ENCODE peak calls at places on chromosomes 16 and 17, in six cellular contexts. Y, I, D, L, V and J are unnamed samples.

GRCh38 chr17:42120161-42121065 is 754 bp downstream of the KAT2A start:
- DNase-seq in Y (no peak), I (no peak), D (peak; percentile 82), L (no peak), V (no peak), J (no peak)

GRCh38 chr16:69182730-69183416 is 4.1 kb upstream of the SNTB2 start:
- DNase-seq in Y (no peak), I (no peak), D (no peak), L (no peak), V (no peak), J (no peak)

GRCh38 chr17:81163703-81164413 is 1.4 kb upstream of the PVALEF start:
- DNase-seq in Y (no peak), I (no peak), D (no peak), L (no peak), V (no peak), J (no peak)

GRCh38 chr17:8991514-8992285 is 26.2 kb upstream of the PIK3R5 start:
- DNase-seq in Y (peak; percentile 70), I (no peak), D (peak; percentile 62), L (peak; percentile 85), V (peak; percentile 49), J (peak; percentile 63)

GRCh38 chr17:1490643-1491405 is 1.7 kb downstream of the MYO1C start:
- DNase-seq in Y (peak; percentile 68), I (no peak), D (peak; percentile 80), L (peak; percentile 81), V (peak; percentile 39), J (peak; percentile 52)

GRCh38 chr16:12229759-12230594 is 253.4 kb downstream of the SNX29 start:
- DNase-seq in Y (no peak), I (no peak), D (no peak), L (no peak), V (peak; percentile 25), J (peak; percentile 22)

GRCh38 chr16:58462997-58463891 is 36.7 kb upstream of the NDRG4 start:
- DNase-seq in Y (no peak), I (no peak), D (no peak), L (no peak), V (no peak), J (no peak)

GRCh38 chr16:23064642-23065041 is 84.6 kb downstream of the USP31 start:
- DNase-seq in Y (no peak), I (no peak), D (no peak), L (no peak), V (no peak), J (no peak)

GRCh38 chr17:4485676-4486646 is 12.7 kb upstream of the SPNS2 start:
- DNase-seq in Y (no peak), I (no peak), D (no peak), L (no peak), V (no peak), J (no peak)

GRCh38 chr16:88086571-88087516 is 135.6 kb downstream of the BANP start:
- DNase-seq in Y (no peak), I (no peak), D (no peak), L (no peak), V (no peak), J (no peak)

GRCh38 chr17:40063034-40063765 is 435 bp downstream of the THRA start:
- DNase-seq in Y (peak; percentile 51), I (no peak), D (no peak), L (no peak), V (no peak), J (peak; percentile 35)

GRCh38 chr16:65384441-65384840 is 262.6 kb upstream of the CDH11 start:
- DNase-seq in Y (no peak), I (no peak), D (no peak), L (no peak), V (peak; percentile 8), J (no peak)

GRCh38 chr16:69412287-69412686 is 12.1 kb upstream of the CYB5B start:
- DNase-seq in Y (no peak), I (no peak), D (no peak), L (no peak), V (peak; percentile 93), J (peak; percentile 49)

GRCh38 chr17:67218385-67218950 is 26.5 kb downstream of the HELZ start:
- DNase-seq in Y (no peak), I (no peak), D (no peak), L (no peak), V (peak; percentile 71), J (no peak)

GRCh38 chr17:77365584-77366186 is 224.9 kb downstream of the SEC14L1 start:
- DNase-seq in Y (peak; percentile 79), I (no peak), D (peak; percentile 80), L (peak; percentile 92), V (peak; percentile 92), J (peak; percentile 77)

GRCh38 chr16:28986492-28986891 is 1.6 kb downstream of the LAT start:
- DNase-seq in Y (no peak), I (no peak), D (no peak), L (no peak), V (no peak), J (no peak)

GRCh38 chr17:2396568-2397246 is 4.2 kb downstream of the MNT start:
- DNase-seq in Y (peak; percentile 93), I (no peak), D (peak; percentile 86), L (peak; percentile 98), V (peak; percentile 99), J (peak; percentile 98)

GRCh38 chr16:407253-407652 is 5.6 kb downstream of the DECR2 start:
- DNase-seq in Y (no peak), I (no peak), D (no peak), L (no peak), V (no peak), J (no peak)

GRCh38 chr16:405548-406506 is 4.1 kb downstream of the DECR2 start:
- DNase-seq in Y (no peak), I (no peak), D (no peak), L (no peak), V (no peak), J (no peak)

GRCh38 chr16:401468-402348 is at the start of gene DECR2:
- DNase-seq in Y (peak; percentile 99), I (peak; percentile 95), D (peak; percentile 80), L (peak; percentile 97), V (peak; percentile 83), J (peak; percentile 89)

GRCh38 chr16:400061-400540 is 1.6 kb upstream of the DECR2 start:
- DNase-seq in Y (no peak), I (no peak), D (no peak), L (no peak), V (no peak), J (no peak)

DNA sequence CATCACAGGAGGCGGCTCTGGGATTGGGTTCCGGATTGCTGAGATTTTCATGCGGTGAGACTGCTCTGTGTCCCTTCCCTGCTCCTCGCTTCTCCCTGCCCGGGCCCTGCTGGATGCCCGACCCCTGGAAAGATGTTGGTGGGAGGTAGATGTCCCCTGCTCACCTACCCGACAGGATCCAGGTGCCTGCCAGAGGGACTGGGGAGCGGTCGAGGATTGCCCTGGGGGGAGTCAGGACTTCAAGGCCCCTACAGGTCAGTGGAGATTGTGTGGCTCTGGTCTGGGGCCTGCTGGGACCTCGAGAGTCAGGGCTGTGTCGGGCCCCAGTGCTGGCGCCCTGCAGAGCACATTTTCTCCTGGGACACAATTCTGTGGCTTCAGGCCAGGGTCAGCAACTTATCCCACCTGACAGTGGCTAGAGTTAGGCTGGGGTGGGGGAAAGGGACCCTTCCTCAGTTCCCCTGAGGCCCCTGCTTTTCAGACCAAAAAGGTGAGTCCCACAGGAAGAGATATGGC is 3.3 kb downstream of the DECR2 start:
- DNase-seq in Y (no peak), I (no peak), D (no peak), L (no peak), V (no peak), J (no peak)
- TF ChIP-seq CTCF in Y (no peak), I (no peak), D (no peak), L (no peak), V (no peak), J (no peak)

GRCh38 chr16:2603165-2604015 is 65.6 kb downstream of the PDPK1 start:
- DNase-seq in Y (peak; percentile 95), I (peak; percentile 94), D (peak; percentile 99), L (peak; percentile 97), V (peak; percentile 96), J (peak; percentile 96)
- TF ChIP-seq CTCF in Y (no peak), I (peak; percentile 50), D (no peak), L (no peak), V (no peak), J (no peak)

DNA sequence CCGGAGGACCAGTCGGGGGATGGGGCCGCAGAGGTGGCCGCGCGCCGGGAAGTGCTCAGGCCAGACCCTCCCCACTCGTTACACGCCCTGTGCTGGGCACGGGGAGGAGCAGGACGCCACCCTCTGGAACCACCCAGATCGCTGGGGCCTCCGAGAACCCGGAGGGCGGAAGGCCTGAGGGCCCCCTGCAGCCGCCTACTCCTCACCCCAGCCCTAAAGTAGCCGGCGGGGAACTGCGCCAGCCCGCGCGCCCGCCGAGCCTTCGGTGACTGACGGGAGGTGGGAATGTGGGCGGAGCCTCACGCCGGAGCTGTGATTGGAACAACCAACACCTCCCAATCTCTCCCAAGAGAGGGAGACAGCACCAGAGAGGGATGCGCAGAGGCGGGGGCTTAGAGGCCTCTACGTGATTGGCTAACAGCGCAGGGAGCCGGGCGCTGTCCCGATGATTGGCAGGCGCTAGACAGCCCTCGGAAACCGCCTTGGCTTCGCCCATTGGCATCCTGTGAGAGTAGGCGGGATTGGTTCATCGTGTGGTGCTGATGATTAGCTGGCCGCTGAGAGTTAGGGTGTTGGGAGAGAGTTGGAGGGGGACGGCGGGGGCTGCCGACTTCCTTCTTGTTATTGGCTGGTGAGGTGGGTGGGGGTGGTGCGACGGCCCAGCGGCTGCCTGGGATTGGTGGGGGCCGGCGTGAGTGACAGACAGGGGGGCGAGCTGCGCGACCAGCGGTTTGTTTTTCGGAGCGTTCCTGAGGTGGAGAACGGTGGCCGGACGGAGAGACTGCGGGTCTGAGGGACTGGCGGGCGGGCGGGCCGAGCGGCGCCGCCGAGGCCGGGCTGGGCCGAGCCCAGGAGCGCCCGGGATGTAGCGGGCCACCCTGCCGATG is at the start of gene MAP3K3:
- DNase-seq in Y (peak; percentile 98), I (peak; percentile 98), D (peak; percentile 100), L (peak; percentile 100), V (peak; percentile 100), J (peak; percentile 100)
- TF ChIP-seq CTCF in Y (no peak), I (peak; percentile 29), D (no peak), L (no peak), V (peak; percentile 17), J (no peak)

GRCh38 chr17:54007855-54008254 is 185.1 kb downstream of the KIF2B start:
- DNase-seq in Y (no peak), I (no peak), D (no peak), L (no peak), V (no peak), J (no peak)
- TF ChIP-seq CTCF in Y (no peak), I (no peak), D (no peak), L (no peak), V (no peak), J (no peak)

GRCh38 chr16:72821551-72821950 is 226.4 kb downstream of the ZFHX3 start:
- DNase-seq in Y (no peak), I (no peak), D (no peak), L (no peak), V (no peak), J (no peak)
- TF ChIP-seq CTCF in Y (no peak), I (no peak), D (no peak), L (no peak), V (no peak), J (no peak)

GRCh38 chr16:5502467-5502869 is 404.9 kb upstream of the EEF2KMT start:
- DNase-seq in Y (no peak), I (no peak), D (peak; percentile 11), L (no peak), V (peak; percentile 6), J (no peak)
- TF ChIP-seq CTCF in Y (peak; percentile 8), I (peak; percentile 59), D (peak; percentile 39), L (no peak), V (no peak), J (no peak)

GRCh38 chr16:31214705-31215286 is 877 bp downstream of the TRIM72 start:
- DNase-seq in Y (no peak), I (no peak), D (no peak), L (no peak), V (no peak), J (no peak)
- TF ChIP-seq CTCF in Y (no peak), I (no peak), D (no peak), L (no peak), V (no peak), J (no peak)